ENCODE peak calls at places on chromosomes 16 and 17, in four cellular contexts. R, C, E and J are unnamed samples.

GRCh38 chr17:59361386-59361785 is 29.9 kb downstream of the YPEL2 start:
- DNase-seq in R (no peak), C (no peak), E (no peak), J (peak)

GRCh38 chr17:48626470-48627241 is 498 bp upstream of the HOXB9 start:
- DNase-seq in R (peak), C (no peak), E (no peak), J (peak)

GRCh38 chr16:8026450-8026849 is 563.9 kb downstream of the TMEM114 start:
- DNase-seq in R (peak), C (no peak), E (no peak), J (no peak)

GRCh38 chr17:3040882-3041281 is 22.5 kb downstream of the OR1D5 start:
- DNase-seq in R (no peak), C (no peak), E (no peak), J (no peak)

GRCh38 chr17:76585649-76586593 is at the start of gene ST6GALNAC2:
- DNase-seq in R (no peak), C (no peak), E (peak), J (peak)

GRCh38 chr17:10266477-10266876 is 68.1 kb upstream of the GAS7 start:
- DNase-seq in R (no peak), C (peak), E (no peak), J (no peak)

GRCh38 chr17:49203796-49204195 is 6.6 kb downstream of the GNGT2 start:
- DNase-seq in R (no peak), C (no peak), E (no peak), J (no peak)

GRCh38 chr17:2634361-2634960 is 41.0 kb downstream of the PAFAH1B1 start:
- DNase-seq in R (no peak), C (no peak), E (no peak), J (peak)

GRCh38 chr16:80720759-80721470 is 83.5 kb downstream of the CDYL2 start:
- DNase-seq in R (no peak), C (no peak), E (no peak), J (no peak)

GRCh38 chr17:11580677-11581076 is 17.6 kb upstream of the DNAH9 start:
- DNase-seq in R (no peak), C (no peak), E (no peak), J (no peak)

GRCh38 chr16:19375561-19376158 is 42.0 kb upstream of the TMC5 start:
- DNase-seq in R (peak), C (peak), E (peak), J (peak)

GRCh38 chr17:51045616-51046526 is 74.8 kb downstream of the SPAG9 start:
- DNase-seq in R (no peak), C (no peak), E (peak), J (no peak)

GRCh38 chr17:56939869-56940484 is 20.9 kb downstream of the COIL start:
- DNase-seq in R (peak), C (no peak), E (peak), J (peak)

GRCh38 chr16:69691980-69692911 is 34.1 kb downstream of the NQO1 start:
- DNase-seq in R (no peak), C (peak), E (no peak), J (no peak)

GRCh38 chr17:74408830-74409229 is 23.1 kb upstream of the GPRC5C start:
- DNase-seq in R (no peak), C (no peak), E (no peak), J (no peak)

GRCh38 chr17:81253358-81254131 is 14.4 kb downstream of the NDUFAF8 start:
- DNase-seq in R (peak), C (no peak), E (no peak), J (peak)

GRCh38 chr17:9206160-9206988 is 185.1 kb downstream of the NTN1 start:
- DNase-seq in R (no peak), C (no peak), E (no peak), J (no peak)

GRCh38 chr17:50421308-50422031 is 4.5 kb upstream of the ACSF2 start:
- DNase-seq in R (no peak), C (no peak), E (no peak), J (no peak)

GRCh38 chr17:82553210-82553930 is 33.8 kb downstream of the FOXK2 start:
- DNase-seq in R (no peak), C (no peak), E (peak), J (no peak)

GRCh38 chr17:31570231-31570630 is 178.8 kb downstream of the RAB11FIP4 start:
- DNase-seq in R (no peak), C (no peak), E (no peak), J (no peak)

GRCh38 chr17:1347681-1348318 is 52.2 kb downstream of the YWHAE start:
- DNase-seq in R (no peak), C (no peak), E (no peak), J (no peak)

GRCh38 chr16:49543315-49543946 is 169.8 kb downstream of the C16orf78 start:
- DNase-seq in R (no peak), C (no peak), E (no peak), J (no peak)

GRCh38 chr16:50208460-50208931 is 55.4 kb downstream of the TENT4B start:
- DNase-seq in R (no peak), C (no peak), E (peak), J (no peak)

DNA sequence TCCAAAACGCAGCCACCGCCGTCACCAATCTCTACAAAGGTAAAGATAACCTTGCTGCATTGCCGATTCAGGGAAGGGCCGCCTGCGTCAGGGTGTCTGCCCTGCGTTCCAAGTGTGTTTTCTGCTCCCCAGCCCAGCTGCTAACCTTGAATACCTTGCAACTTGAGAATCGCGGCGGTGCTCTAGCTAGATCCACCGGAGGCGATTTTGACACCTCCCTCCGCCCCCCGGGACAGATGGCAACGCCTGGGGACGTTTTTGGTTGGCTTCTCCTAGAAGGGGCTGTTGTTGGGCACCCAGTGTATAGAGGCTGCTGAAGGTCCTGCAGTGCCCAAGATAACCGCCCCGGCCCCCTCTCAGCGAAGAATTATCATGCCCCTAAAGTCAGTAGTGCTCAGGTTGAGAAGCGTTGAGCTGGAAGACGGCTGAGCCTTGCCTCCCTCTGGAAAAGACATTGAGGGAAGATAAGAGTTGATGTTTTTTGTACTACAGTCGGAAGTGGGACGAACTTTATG is 1.6 kb downstream of the HAPSTR1 start:
- DNase-seq in R (peak), C (no peak), E (no peak), J (no peak)
- TF ChIP-seq POLR2AphosphoS2 in R (no peak), C (no peak), E (no peak), J (no peak)

GRCh38 chr17:40100669-40101366 is 429 bp upstream of the NR1D1 start:
- DNase-seq in R (peak), C (peak), E (peak), J (peak)
- TF ChIP-seq EP300 in R (peak), C (no peak), E (peak), J (no peak)

GRCh38 chr16:10831899-10832886 is 13.6 kb upstream of the TVP23A start:
- DNase-seq in R (no peak), C (no peak), E (no peak), J (no peak)

GRCh38 chr16:10824111-10824893 is 5.7 kb upstream of the TVP23A start:
- DNase-seq in R (no peak), C (no peak), E (no peak), J (no peak)

GRCh38 chr16:10833271-10833670 is 14.7 kb upstream of the TVP23A start:
- DNase-seq in R (no peak), C (peak), E (no peak), J (no peak)

GRCh38 chr16:10827691-10828341 is 9.2 kb upstream of the TVP23A start:
- DNase-seq in R (no peak), C (no peak), E (no peak), J (no peak)

GRCh38 chr16:10828851-10829331 is 10.3 kb upstream of the TVP23A start:
- DNase-seq in R (no peak), C (no peak), E (no peak), J (no peak)
- TF ChIP-seq KDM1A in R (no peak), C (no peak), E (no peak), J (no peak)

GRCh38 chr16:81796035-81796434 is 16.9 kb downstream of the PLCG2 start:
- DNase-seq in R (no peak), C (no peak), E (no peak), J (no peak)
- TF ChIP-seq POLR2AphosphoS2 in R (no peak), C (no peak), E (no peak), J (no peak)

GRCh38 chr16:87836346-87836843 is 32.9 kb downstream of the SLC7A5 start:
- DNase-seq in R (no peak), C (no peak), E (no peak), J (no peak)

GRCh38 chr16:87837627-87838289 is 31.5 kb downstream of the SLC7A5 start:
- DNase-seq in R (no peak), C (no peak), E (no peak), J (no peak)

GRCh38 chr16:87838643-87839541 is 30.4 kb downstream of the SLC7A5 start:
- DNase-seq in R (no peak), C (no peak), E (no peak), J (no peak)

GRCh38 chr16:87835882-87836331 is 33.4 kb downstream of the SLC7A5 start:
- DNase-seq in R (no peak), C (no peak), E (no peak), J (no peak)

GRCh38 chr16:87836844-87837581 is 32.3 kb downstream of the SLC7A5 start:
- DNase-seq in R (no peak), C (no peak), E (no peak), J (no peak)
- TF ChIP-seq EP300 in R (no peak), C (no peak), E (no peak), J (no peak)

GRCh38 chr16:89371386-89371785 is 119.0 kb downstream of the ANKRD11 start:
- DNase-seq in R (no peak), C (no peak), E (no peak), J (no peak)

GRCh38 chr16:89368604-89369249 is 121.6 kb downstream of the ANKRD11 start:
- DNase-seq in R (no peak), C (no peak), E (no peak), J (no peak)

GRCh38 chr16:89370601-89371000 is 119.8 kb downstream of the ANKRD11 start:
- DNase-seq in R (no peak), C (no peak), E (no peak), J (no peak)

GRCh38 chr16:89369266-89369895 is 121.0 kb downstream of the ANKRD11 start:
- DNase-seq in R (peak), C (no peak), E (no peak), J (no peak)

GRCh38 chr16:89370081-89370511 is 120.3 kb downstream of the ANKRD11 start:
- DNase-seq in R (no peak), C (no peak), E (no peak), J (no peak)
- TF ChIP-seq KDM1A in R (no peak), C (no peak), E (no peak), J (no peak)

GRCh38 chr17:15279011-15279477 is 13.9 kb upstream of the PMP22 start:
- DNase-seq in R (no peak), C (no peak), E (no peak), J (peak)
- TF ChIP-seq POLR2AphosphoS2 in R (no peak), C (no peak), E (no peak), J (no peak)

DNA sequence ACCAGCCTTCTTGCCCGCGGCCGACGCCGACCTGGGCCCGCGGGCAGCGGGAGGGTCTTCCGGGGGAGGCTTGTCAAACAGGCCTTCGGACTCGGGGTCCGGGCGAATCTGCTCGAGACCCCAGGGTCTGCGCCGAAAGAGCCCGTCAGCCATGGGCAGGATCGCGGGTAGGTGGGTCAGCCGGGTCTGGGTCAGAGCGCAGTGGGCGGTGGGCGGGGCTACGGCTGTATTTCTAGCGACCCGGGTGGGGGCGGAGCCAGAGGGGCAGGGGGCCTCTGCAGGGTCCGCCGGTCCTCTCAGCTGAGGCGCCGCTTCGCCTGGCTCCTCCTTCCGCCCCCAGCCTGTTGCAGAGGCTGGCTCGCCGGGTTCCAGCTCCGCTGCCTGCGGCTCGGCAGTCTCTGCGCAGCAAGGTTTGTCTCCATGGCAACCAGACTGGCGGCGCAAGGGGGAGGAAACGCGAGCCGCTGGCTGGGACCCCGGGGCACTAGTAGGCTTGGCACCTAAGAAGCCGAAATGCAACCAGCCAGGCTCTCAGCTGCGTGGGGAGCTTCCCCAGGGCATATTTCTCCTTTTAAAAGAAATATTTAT is 14.5 kb downstream of the MIS12 start:
- DNase-seq in R (no peak), C (no peak), E (peak), J (peak)
- TF ChIP-seq EP300 in R (no peak), C (no peak), E (no peak), J (no peak)